ENCODE peak calls at places on chromosomes 11 and 22, in seven cellular contexts. F, W, N, R, I, X and L are unnamed samples.

GRCh38 chr11:58919561-58919960 is 19.7 kb upstream of the GLYATL1 start:
- DNase-seq in X (no peak), I (no peak), R (peak), W (no peak), N (no peak), F (no peak), L (no peak)

GRCh38 chr11:132024587-132025295 is 654.3 kb downstream of the NTM start:
- DNase-seq in W (no peak), F (no peak), I (no peak), R (peak), X (no peak), N (peak), L (no peak)

GRCh38 chr22:40070701-40071100 is 75.9 kb downstream of the FAM83F start:
- DNase-seq in N (peak), R (no peak), I (no peak), W (no peak), F (no peak), X (no peak), L (no peak)

GRCh38 chr11:47915407-47916137 is 64.8 kb upstream of the PTPRJ start:
- DNase-seq in R (no peak), I (no peak), N (no peak), X (peak), W (no peak), F (no peak), L (peak)

GRCh38 chr22:38989461-38989860 is 7.3 kb downstream of the APOBEC3B start:
- DNase-seq in I (no peak), F (no peak), N (no peak), R (no peak), W (peak), X (no peak), L (no peak)

GRCh38 chr22:35634981-35635540 is 13.2 kb upstream of the APOL6 start:
- DNase-seq in R (peak), W (no peak), N (peak), F (peak), I (no peak), X (no peak), L (no peak)

GRCh38 chr22:32106930-32107329 is 52.2 kb downstream of the C22orf42 start:
- DNase-seq in X (no peak), N (peak), W (no peak), R (peak), I (no peak), F (no peak), L (peak)

GRCh38 chr11:134740590-134741342 is 328.7 kb upstream of the B3GAT1 start:
- DNase-seq in F (no peak), R (no peak), I (no peak), X (no peak), N (no peak), W (no peak), L (no peak)

GRCh38 chr22:42949159-42949558 is 65.8 kb downstream of the PACSIN2 start:
- DNase-seq in R (peak), X (no peak), I (no peak), N (peak), F (no peak), W (peak), L (no peak)

GRCh38 chr22:43821606-43822425 is 9.7 kb upstream of the EFCAB6 start:
- DNase-seq in W (no peak), I (peak), F (no peak), N (no peak), X (no peak), R (no peak), L (no peak)

GRCh38 chr22:45438364-45438763 is 24.9 kb downstream of the RIBC2 start:
- DNase-seq in I (no peak), N (no peak), X (no peak), R (no peak), W (no peak), F (no peak), L (no peak)

GRCh38 chr11:65887026-65887722 is 1.1 kb downstream of the FIBP start:
- DNase-seq in X (no peak), R (no peak), I (peak), F (no peak), N (no peak), W (no peak), L (no peak)

GRCh38 chr22:43723816-43724215 is 88.3 kb downstream of the EFCAB6 start:
- DNase-seq in W (no peak), N (peak), F (no peak), I (no peak), R (peak), X (no peak), L (no peak)

GRCh38 chr11:111570796-111571195 is 30.3 kb downstream of the LAYN start:
- DNase-seq in I (no peak), R (no peak), X (no peak), W (no peak), N (peak), F (no peak), L (no peak)

GRCh38 chr11:111575748-111576147 is 26.5 kb upstream of the SIK2 start:
- DNase-seq in R (no peak), W (no peak), F (no peak), I (no peak), X (no peak), N (no peak), L (no peak)

GRCh38 chr11:111573821-111574249 is 28.4 kb upstream of the SIK2 start:
- DNase-seq in F (no peak), N (peak), R (no peak), X (no peak), W (no peak), I (no peak), L (no peak)

GRCh38 chr11:111571829-111572501 is 30.3 kb upstream of the SIK2 start:
- DNase-seq in W (no peak), R (no peak), N (peak), X (no peak), F (no peak), I (no peak), L (no peak)

GRCh38 chr11:111574373-111575230 is 27.6 kb upstream of the SIK2 start:
- DNase-seq in F (no peak), N (no peak), X (no peak), R (no peak), W (no peak), I (no peak), L (no peak)
- TF ChIP-seq CTCF in F (no peak), N (no peak), X (no peak), R (no peak), W (no peak), I (no peak), L (no peak)

GRCh38 chr11:67373916-67374570 is 645 bp upstream of the CLCF1 start:
- DNase-seq in W (peak), F (peak), I (peak), R (peak), N (peak), X (peak), L (peak)
- TF ChIP-seq CTCF in W (peak), F (no peak), I (peak), R (peak), N (peak), X (peak), L (peak)

DNA sequence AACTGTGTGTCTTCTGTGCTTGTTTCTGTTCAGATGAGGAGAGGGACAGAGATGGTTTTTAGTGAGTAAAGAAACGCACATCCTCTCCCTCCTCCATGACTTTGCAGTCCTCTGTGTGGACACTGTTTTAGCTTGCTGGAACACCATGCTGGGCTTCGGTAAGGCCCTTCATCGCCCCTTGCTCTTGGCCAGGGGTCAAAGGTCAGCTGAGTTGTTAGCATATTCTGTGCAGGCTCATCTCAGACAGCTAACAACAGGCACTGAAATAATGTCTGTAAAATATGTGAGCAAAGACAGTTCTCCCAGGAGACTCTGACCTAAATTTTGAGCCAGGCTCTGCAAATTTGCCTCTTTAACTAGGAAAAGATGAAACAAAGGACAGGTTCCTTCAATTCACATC is 170.8 kb downstream of the NCAM1 start:
- DNase-seq in X (peak), F (no peak), W (no peak), N (no peak), I (no peak), R (no peak), L (no peak)
- TF ChIP-seq CTCF in X (no peak), F (no peak), W (no peak), N (no peak), I (no peak), R (no peak), L (no peak)

GRCh38 chr22:19643448-19644313 is 70.6 kb upstream of the SEPTIN5 start:
- DNase-seq in R (peak), F (no peak), N (no peak), W (no peak), X (no peak), I (no peak), L (no peak)

GRCh38 chr22:19645905-19646304 is 68.4 kb upstream of the SEPTIN5 start:
- DNase-seq in I (no peak), R (no peak), W (no peak), N (no peak), X (no peak), F (peak), L (no peak)

GRCh38 chr22:19646383-19646782 is 67.9 kb upstream of the SEPTIN5 start:
- DNase-seq in R (no peak), F (no peak), W (no peak), N (no peak), X (no peak), I (no peak), L (no peak)

GRCh38 chr22:19644314-19645223 is 69.7 kb upstream of the SEPTIN5 start:
- DNase-seq in X (no peak), F (peak), I (no peak), N (peak), R (peak), W (no peak), L (no peak)

GRCh38 chr22:19645391-19645790 is 68.9 kb upstream of the SEPTIN5 start:
- DNase-seq in W (no peak), I (no peak), N (no peak), F (peak), R (no peak), X (no peak), L (no peak)
- TF ChIP-seq CTCF in W (no peak), I (no peak), N (no peak), F (no peak), R (peak), X (no peak), L (no peak)

DNA sequence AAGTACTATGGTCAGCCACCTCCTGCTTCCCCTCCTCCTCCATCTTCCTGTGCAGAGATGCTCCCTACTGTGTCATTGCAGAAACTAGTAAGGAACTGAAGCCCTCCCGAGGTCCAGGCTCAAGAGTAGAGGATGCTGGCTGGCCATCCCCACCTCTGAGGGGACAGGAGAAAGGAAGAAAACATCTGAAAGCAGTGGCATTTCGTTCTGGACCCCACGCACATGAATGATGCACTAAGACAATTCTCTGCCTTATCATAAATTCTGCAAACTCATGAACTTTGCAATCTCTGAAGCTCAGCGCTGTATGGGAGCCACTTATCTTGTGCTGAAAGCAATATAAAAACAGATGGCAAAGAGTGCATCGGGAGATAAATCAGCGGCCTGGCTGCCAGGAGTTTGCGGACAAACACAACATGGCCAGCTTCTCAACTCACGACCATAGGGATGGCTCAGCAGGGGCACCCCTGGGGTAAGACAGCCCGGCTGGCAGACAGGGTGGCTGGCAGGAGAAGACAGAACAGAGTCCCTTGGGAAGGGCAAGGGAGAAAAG is 306.4 kb downstream of the NXPE2 start:
- DNase-seq in X (no peak), F (no peak), R (no peak), I (no peak), N (no peak), W (no peak), L (no peak)
- TF ChIP-seq CTCF in X (no peak), F (no peak), R (no peak), I (no peak), N (no peak), W (no peak), L (no peak)

GRCh38 chr11:451738-452137 is 1.7 kb downstream of the PTDSS2 start:
- DNase-seq in F (no peak), N (no peak), R (no peak), I (no peak), X (no peak), W (no peak), L (no peak)
- TF ChIP-seq CTCF in F (no peak), N (no peak), R (no peak), I (no peak), X (no peak), W (no peak), L (no peak)